ENCODE peak calls at places on chromosomes 5 and 9, in four cellular contexts. F is CD8-positive, alpha-beta memory T cell; I is ovary; H is uterus. K is an unnamed sample.

GRCh38 chr9:104232781-104233341 is 138.8 kb downstream of the SMC2 start:
- DNase-seq in I (no peak), H (no peak), F (no peak), K (no peak)

GRCh38 chr5:157574456-157575095 is 999 bp downstream of the ADAM19 start:
- DNase-seq in I (peak; percentile 32), H (peak; percentile 39), F (no peak), K (no peak)

GRCh38 chr5:32308951-32309350 is 3.8 kb downstream of the MTMR12 start:
- DNase-seq in F (no peak), H (no peak), I (no peak), K (no peak)

GRCh38 chr5:154899107-154899816 is 38.7 kb downstream of the GEMIN5 start:
- DNase-seq in F (no peak), H (no peak), I (no peak), K (no peak)

GRCh38 chr5:131324311-131324710 is 60.5 kb downstream of the CDC42SE2 start:
- DNase-seq in F (no peak), H (no peak), I (no peak), K (no peak)

GRCh38 chr9:133707065-133707760 is 30.9 kb downstream of the SARDH start:
- DNase-seq in H (peak; percentile 52), I (no peak), F (no peak), K (no peak)

GRCh38 chr5:102777099-102777498 is 22.0 kb downstream of the PAM start:
- DNase-seq in H (no peak), F (no peak), I (no peak), K (no peak)

GRCh38 chr9:38620483-38621433 is at the start of gene ANKRD18A:
- DNase-seq in H (no peak), F (peak; percentile 27), I (peak; percentile 29), K (peak; percentile 92)

GRCh38 chr9:37574241-37574721 is 1.9 kb downstream of the FBXO10 start:
- DNase-seq in H (no peak), I (no peak), F (no peak), K (no peak)

GRCh38 chr9:6959275-6960000 is 201.7 kb downstream of the KDM4C start:
- DNase-seq in F (no peak), I (no peak), H (no peak), K (no peak)

GRCh38 chr5:39476466-39477215 is 51.9 kb upstream of the DAB2 start:
- DNase-seq in F (no peak), I (no peak), H (no peak), K (no peak)

GRCh38 chr5:125815-126214 is 33.8 kb downstream of the PLEKHG4B start:
- DNase-seq in I (no peak), F (no peak), H (no peak), K (no peak)
- H3K4me3 ChIP-seq in I (no peak overlapping the region), F (no peak overlapping the region), H (no peak overlapping the region), K (no peak overlapping the region)

GRCh38 chr5:74216012-74216411 is 424.5 kb downstream of the ENC1 start:
- DNase-seq in F (no peak), H (no peak), I (no peak), K (no peak)
- H3K27ac ChIP-seq in F (no peak overlapping the region), H (no peak overlapping the region), I (no peak overlapping the region), K (no peak overlapping the region)

GRCh38 chr5:42242829-42243485 is 180.3 kb upstream of the GHR start:
- DNase-seq in I (no peak), H (no peak), F (no peak), K (no peak)

GRCh38 chr5:42241636-42242035 is 181.6 kb upstream of the GHR start:
- DNase-seq in I (no peak), F (no peak), H (no peak), K (no peak)

GRCh38 chr5:42242210-42242609 is 181.0 kb upstream of the GHR start:
- DNase-seq in F (no peak), H (no peak), I (no peak), K (no peak)
- H3K9me3 ChIP-seq in F (no peaks in the 10 kb centered on the region), H (no peaks in the 10 kb centered on the region), I (no peaks in the 10 kb centered on the region), K (no peaks in the 10 kb centered on the region)

GRCh38 chr5:95406426-95407093 is 15.4 kb downstream of the FAM81B start:
- DNase-seq in F (no peak), H (no peak), I (no peak), K (no peak)
- H3K4me3 ChIP-seq in F (no peak overlapping the region), H (no peak overlapping the region), I (no peak overlapping the region), K (no peak overlapping the region)

GRCh38 chr5:56105511-56106372 is 111.0 kb upstream of the IL6ST start:
- DNase-seq in I (no peak), H (no peak), F (no peak), K (no peak)
- H3K27ac ChIP-seq in I (no peak overlapping the region), H (no peak overlapping the region), F (no peak overlapping the region), K (no peak overlapping the region)